ENCODE peak calls at places on chromosomes 13 and 19, in eight cellular contexts. K is neural crest cell; L is kidney tubule cell; S is naive thymus-derived CD4-positive, alpha-beta T cell; V is mucosa of descending colon; Z is cardiac fibroblast; H is IMR-90; T is stimulated activated CD4-positive, alpha-beta T cell treated with anti-CD3 and anti-CD28 coated beads, Interleukin-2, amount 100 ng/mL, for 48 hours. U is an unnamed sample.
A peak's percentile ranks its signal among the peaks of the same experiment; 100 is the strongest.

GRCh38 chr13:50969691-50970090 is 60.1 kb downstream of the RNASEH2B start:
- DNase-seq in K (no peak), L (peak; percentile 12), S (no peak), V (no peak), Z (peak; percentile 19), H (no peak), T (no peak), U (no peak)

GRCh38 chr13:46339035-46339666 is 47.9 kb downstream of the RUBCNL start:
- DNase-seq in K (no peak), L (peak; percentile 80), S (no peak), V (no peak), Z (peak; percentile 60), H (peak; percentile 12), T (no peak), U (no peak)

GRCh38 chr19:12783849-12784393 is 7.4 kb upstream of the JUNB start:
- DNase-seq in K (no peak), L (peak; percentile 79), S (peak; percentile 35), V (peak; percentile 82), Z (no peak), H (no peak), T (no peak), U (no peak)

GRCh38 chr19:11576186-11576585 is 1.3 kb downstream of the ACP5 start:
- DNase-seq in K (no peak), L (no peak), S (no peak), V (no peak), Z (no peak), H (no peak), T (no peak), U (no peak)

GRCh38 chr19:10270180-10270615 is 722 bp upstream of the ICAM1 start:
- DNase-seq in K (no peak), L (peak; percentile 80), S (no peak), V (peak; percentile 93), Z (no peak), H (no peak), T (peak; percentile 67), U (no peak)

GRCh38 chr13:113848020-113848419 is 15.9 kb downstream of the GAS6 start:
- DNase-seq in K (no peak), L (no peak), S (no peak), V (no peak), Z (no peak), H (no peak), T (no peak), U (no peak)

GRCh38 chr19:31589109-31589508 is 239.9 kb upstream of the TSHZ3 start:
- DNase-seq in K (no peak), L (no peak), S (no peak), V (no peak), Z (no peak), H (no peak), T (no peak), U (no peak)

GRCh38 chr19:37251308-37252229 is 33.6 kb downstream of the ZNF383 start:
- DNase-seq in K (no peak), L (peak; percentile 92), S (no peak), V (peak; percentile 78), Z (peak; percentile 98), H (peak; percentile 97), T (peak; percentile 6), U (peak; percentile 76)

GRCh38 chr19:36526581-36526980 is 1.5 kb downstream of the ZNF260 start:
- DNase-seq in K (no peak), L (peak; percentile 11), S (no peak), V (no peak), Z (no peak), H (no peak), T (no peak), U (no peak)

GRCh38 chr13:86383151-86383550 is 583.9 kb upstream of the SLITRK6 start:
- DNase-seq in K (no peak), L (no peak), S (no peak), V (no peak), Z (no peak), H (no peak), T (no peak), U (no peak)

GRCh38 chr19:48900477-48901452 is 653 bp downstream of the NUCB1 start:
- DNase-seq in K (no peak), L (no peak), S (peak; percentile 57), V (peak; percentile 67), Z (peak; percentile 68), H (peak; percentile 35), T (no peak), U (no peak)

GRCh38 chr13:98044301-98044700 is 90.8 kb downstream of the IPO5 start:
- DNase-seq in K (no peak), L (peak; percentile 86), S (no peak), V (no peak), Z (no peak), H (no peak), T (no peak), U (no peak)

GRCh38 chr13:99347911-99348451 is 40.8 kb upstream of the GPR183 start:
- DNase-seq in K (no peak), L (no peak), S (no peak), V (no peak), Z (no peak), H (no peak), T (no peak), U (no peak)

GRCh38 chr19:5046339-5047039 is 77.6 kb downstream of the KDM4B start:
- DNase-seq in K (no peak), L (peak; percentile 78), S (no peak), V (peak; percentile 83), Z (no peak), H (peak; percentile 40), T (no peak), U (no peak)

GRCh38 chr13:23020246-23020843 is 160.4 kb upstream of the SGCG start:
- DNase-seq in K (peak; percentile 17), L (peak; percentile 74), S (no peak), V (no peak), Z (peak; percentile 67), H (peak; percentile 57), T (peak; percentile 3), U (peak; percentile 64)

GRCh38 chr19:3012522-3013260 is 16.4 kb downstream of the TLE2 start:
- DNase-seq in K (no peak), L (no peak), S (no peak), V (no peak), Z (peak; percentile 18), H (no peak), T (no peak), U (no peak)

GRCh38 chr13:99237981-99238662 is 20.1 kb downstream of the GPR18 start:
- DNase-seq in K (no peak), L (no peak), S (peak; percentile 30), V (no peak), Z (no peak), H (no peak), T (no peak), U (no peak)

GRCh38 chr19:31111741-31112140 is 237.5 kb downstream of the TSHZ3 start:
- DNase-seq in K (no peak), L (no peak), S (no peak), V (no peak), Z (no peak), H (no peak), T (no peak), U (no peak)

GRCh38 chr19:30091856-30092255 is 149.8 kb downstream of the URI1 start:
- DNase-seq in K (no peak), L (no peak), S (no peak), V (no peak), Z (no peak), H (no peak), T (no peak), U (no peak)

GRCh38 chr13:97273341-97273831 is 51.3 kb downstream of the MBNL2 start:
- DNase-seq in K (no peak), L (no peak), S (no peak), V (no peak), Z (no peak), H (no peak), T (no peak), U (no peak)

GRCh38 chr19:5147074-5147970 is 178.4 kb downstream of the KDM4B start:
- DNase-seq in K (no peak), L (no peak), S (peak; percentile 2), V (no peak), Z (no peak), H (no peak), T (no peak), U (no peak)

GRCh38 chr19:5434351-5434917 is 20.8 kb upstream of the ZNRF4 start:
- DNase-seq in K (no peak), L (no peak), S (no peak), V (no peak), Z (no peak), H (no peak), T (no peak), U (no peak)

GRCh38 chr13:24865158-24865557 is 101.2 kb downstream of the RNF17 start:
- DNase-seq in K (no peak), L (no peak), S (no peak), V (no peak), Z (peak; percentile 35), H (peak; percentile 4), T (no peak), U (no peak)

GRCh38 chr13:35797244-35797643 is 320.8 kb upstream of the MAB21L1 start:
- DNase-seq in K (no peak), L (no peak), S (no peak), V (no peak), Z (no peak), H (no peak), T (no peak), U (no peak)

GRCh38 chr19:12278713-12279112 is 16.0 kb downstream of the ZNF44 start:
- DNase-seq in K (no peak), L (no peak), S (no peak), V (no peak), Z (no peak), H (no peak), T (no peak), U (no peak)

GRCh38 chr13:74922963-74923362 is 559.0 kb downstream of the TBC1D4 start:
- DNase-seq in K (no peak), L (no peak), S (no peak), V (no peak), Z (no peak), H (no peak), T (no peak), U (no peak)

GRCh38 chr13:97212540-97213146 is 9.5 kb upstream of the MBNL2 start:
- DNase-seq in K (no peak), L (peak; percentile 51), S (no peak), V (no peak), Z (peak; percentile 72), H (peak; percentile 49), T (no peak), U (no peak)

GRCh38 chr19:18931316-18932162 is 9.5 kb downstream of the HOMER3 start:
- DNase-seq in K (no peak), L (no peak), S (no peak), V (peak; percentile 50), Z (no peak), H (no peak), T (no peak), U (no peak)

GRCh38 chr19:43555185-43555770 is 20.0 kb downstream of the XRCC1 start:
- DNase-seq in K (peak; percentile 83), L (peak; percentile 63), S (peak; percentile 78), V (no peak), Z (peak; percentile 83), H (peak; percentile 66), T (peak; percentile 74), U (peak; percentile 70)

GRCh38 chr13:23794267-23795161 is 94.7 kb downstream of the MIPEP start:
- DNase-seq in K (no peak), L (peak; percentile 52), S (no peak), V (no peak), Z (peak; percentile 40), H (peak; percentile 85), T (no peak), U (no peak)

GRCh38 chr19:16457195-16457953 is 14.4 kb downstream of the EPS15L1 start:
- DNase-seq in K (peak; percentile 36), L (peak; percentile 93), S (no peak), V (no peak), Z (peak; percentile 80), H (peak; percentile 26), T (no peak), U (no peak)

GRCh38 chr13:104466016-104466415 is 1399.8 kb upstream of the SLC10A2 start:
- DNase-seq in K (no peak), L (no peak), S (no peak), V (no peak), Z (no peak), H (no peak), T (no peak), U (no peak)

GRCh38 chr13:106498571-106498970 is 36.9 kb downstream of the EFNB2 start:
- DNase-seq in K (no peak), L (no peak), S (no peak), V (no peak), Z (no peak), H (no peak), T (no peak), U (no peak)

GRCh38 chr13:41029629-41030028 is 10.5 kb upstream of the ELF1 start:
- DNase-seq in K (no peak), L (no peak), S (no peak), V (no peak), Z (no peak), H (no peak), T (no peak), U (no peak)